ENCODE peak calls at places on chromosomes 4 and X, in seven cellular contexts. M is heart left ventricle; H is right lobe of liver; A is fibroblast of lung; Q is CD8-positive, alpha-beta T cell; F is heart right ventricle; P is upper lobe of right lung. T is an unnamed sample. For H3K27me3, the result is how much of the 10 kb centered on the place peaks cover.

GRCh38 chr4:23392860-23393458 is 496.9 kb downstream of the PPARGC1A start:
- DNase-seq in M (no peak), H (no peak), A (no peak), Q (no peak), F (no peak), P (no peak), T (no peak)

GRCh38 chrX:20418809-20419208 is 152.1 kb upstream of the RPS6KA3 start:
- DNase-seq in M (no peak), H (no peak), A (no peak), Q (no peak), F (no peak), P (no peak), T (no peak)

GRCh38 chrX:24515447-24515846 is 50.4 kb downstream of the PDK3 start:
- DNase-seq in M (no peak), H (no peak), A (peak), Q (no peak), F (no peak), P (no peak), T (no peak)

GRCh38 chr4:6971536-6972374 is 62.1 kb downstream of the TBC1D14 start:
- DNase-seq in M (no peak), H (no peak), A (no peak), Q (no peak), F (no peak), P (no peak), T (no peak)

GRCh38 chr4:47469951-47470350 is 6.4 kb upstream of the COMMD8 start:
- DNase-seq in M (no peak), H (no peak), A (peak), Q (no peak), F (no peak), P (no peak), T (no peak)

GRCh38 chr4:139242511-139243051 is 37.4 kb downstream of the MGARP start:
- DNase-seq in M (no peak), H (no peak), A (peak), Q (no peak), F (no peak), P (no peak), T (no peak)

GRCh38 chrX:14865201-14865600 is 7.7 kb downstream of the FANCB start:
- DNase-seq in M (no peak), H (no peak), A (peak), Q (no peak), F (no peak), P (no peak), T (no peak)

GRCh38 chr4:6595897-6596537 is 21.0 kb downstream of the MAN2B2 start:
- DNase-seq in M (no peak), H (no peak), A (no peak), Q (no peak), F (no peak), P (no peak), T (no peak)

GRCh38 chr4:124696182-124696581 is 16.4 kb downstream of the ANKRD50 start:
- DNase-seq in M (no peak), H (no peak), A (no peak), Q (no peak), F (no peak), P (no peak), T (no peak)

GRCh38 chr4:88060431-88060830 is 53.0 kb downstream of the PKD2 start:
- DNase-seq in M (no peak), H (no peak), A (peak), Q (no peak), F (no peak), P (no peak), T (no peak)

GRCh38 chr4:86977621-86978184 is 42.9 kb downstream of the AFF1 start:
- DNase-seq in M (no peak), H (no peak), A (peak), Q (no peak), F (no peak), P (no peak), T (no peak)

GRCh38 chr4:56976283-56976877 is 1.0 kb downstream of the NOA1 start:
- DNase-seq in M (no peak), H (peak), A (no peak), Q (no peak), F (no peak), P (peak), T (no peak)

GRCh38 chrX:154735695-154736393 is 15.0 kb downstream of the GAB3 start:
- DNase-seq in M (peak), H (no peak), A (peak), Q (no peak), F (peak), P (peak), T (peak)

GRCh38 chr4:188012546-188012945 is 17.0 kb downstream of the ZFP42 start:
- DNase-seq in M (no peak), H (no peak), A (no peak), Q (no peak), F (no peak), P (no peak), T (no peak)

GRCh38 chr4:182649698-182650477 is 267.3 kb downstream of the DCTD start:
- DNase-seq in M (no peak), H (no peak), A (peak), Q (no peak), F (no peak), P (no peak), T (no peak)

GRCh38 chr4:23904639-23905061 is 14.8 kb upstream of the PPARGC1A start:
- DNase-seq in M (no peak), H (no peak), A (peak), Q (no peak), F (no peak), P (no peak), T (peak)

GRCh38 chr4:14384824-14385223 is 617.5 kb upstream of the CPEB2 start:
- DNase-seq in M (no peak), H (no peak), A (no peak), Q (no peak), F (no peak), P (no peak), T (no peak)

GRCh38 chr4:152095701-152096070 is 334.9 kb upstream of the GATB start:
- DNase-seq in M (no peak), H (no peak), A (peak), Q (no peak), F (no peak), P (no peak), T (no peak)

GRCh38 chrX:154490021-154490413 is 412 bp downstream of the SLC10A3 start:
- DNase-seq in M (no peak), H (no peak), A (peak), Q (peak), F (peak), P (peak), T (no peak)

GRCh38 chrX:119007189-119007770 is 32.9 kb downstream of the LONRF3 start:
- DNase-seq in M (no peak), H (no peak), A (no peak), Q (no peak), F (no peak), P (no peak), T (no peak)

GRCh38 chrX:151870603-151871002 is 42.1 kb upstream of the MAGEA4 start:
- DNase-seq in M (no peak), H (no peak), A (peak), Q (no peak), F (no peak), P (no peak), T (no peak)

GRCh38 chrX:69504626-69505612 is 793 bp downstream of the NALF2 start:
- DNase-seq in M (no peak), H (no peak), A (no peak), Q (no peak), F (no peak), P (no peak), T (no peak)

GRCh38 chr4:23631255-23631950 is 258.4 kb downstream of the PPARGC1A start:
- DNase-seq in M (no peak), H (peak), A (no peak), Q (no peak), F (no peak), P (no peak), T (no peak)

GRCh38 chrX:68999351-68999750 is 165.9 kb downstream of the PJA1 start:
- DNase-seq in M (no peak), H (no peak), A (peak), Q (no peak), F (no peak), P (no peak), T (no peak)

GRCh38 chr4:100379583-100380105 is 138.2 kb downstream of the EMCN start:
- DNase-seq in M (peak), H (no peak), A (no peak), Q (no peak), F (no peak), P (no peak), T (no peak)

GRCh38 chr4:1265351-1265750 is 16.4 kb upstream of the CTBP1 start:
- DNase-seq in M (no peak), H (no peak), A (no peak), Q (no peak), F (no peak), P (no peak), T (no peak)

GRCh38 chr4:8169763-8170162 is 11.2 kb upstream of the ABLIM2 start:
- DNase-seq in M (no peak), H (no peak), A (no peak), Q (no peak), F (no peak), P (no peak), T (no peak)

GRCh38 chrX:44903107-44903506 is 30.1 kb downstream of the KDM6A start:
- DNase-seq in M (no peak), H (no peak), A (peak), Q (no peak), F (no peak), P (no peak), T (no peak)

GRCh38 chrX:6026980-6027379 is 201.7 kb downstream of the NLGN4X start:
- DNase-seq in M (no peak), H (no peak), A (peak), Q (no peak), F (no peak), P (no peak), T (no peak)

GRCh38 chr4:145380123-145380522 is 101.5 kb upstream of the SMAD1 start:
- DNase-seq in M (no peak), H (no peak), A (no peak), Q (no peak), F (no peak), P (no peak), T (no peak)

GRCh38 chrX:10617964-10618342 is 2.4 kb downstream of the MID1 start:
- DNase-seq in M (no peak), H (no peak), A (peak), Q (no peak), F (no peak), P (no peak), T (no peak)

GRCh38 chr4:1989533-1990347 is 19.0 kb downstream of the NELFA start:
- DNase-seq in M (no peak), H (peak), A (no peak), Q (no peak), F (no peak), P (peak), T (no peak)

GRCh38 chr4:66959207-66959606 is 586.1 kb downstream of the CENPC start:
- DNase-seq in M (no peak), H (no peak), A (no peak), Q (no peak), F (no peak), P (no peak), T (no peak)

GRCh38 chr4:6694177-6694901 is 661 bp downstream of the S100P start:
- DNase-seq in M (no peak), H (no peak), A (no peak), Q (peak), F (no peak), P (no peak), T (no peak)

GRCh38 chrX:113260474-113260873 is 419.8 kb upstream of the AMOT start:
- DNase-seq in M (no peak), H (no peak), A (no peak), Q (no peak), F (no peak), P (no peak), T (no peak)

GRCh38 chr4:5784960-5785611 is 74.1 kb downstream of the EVC start:
- DNase-seq in M (no peak), H (no peak), A (no peak), Q (no peak), F (no peak), P (peak), T (no peak)

GRCh38 chrX:74492720-74493201 is 71.5 kb downstream of the SLC16A2 start:
- DNase-seq in M (no peak), H (no peak), A (no peak), Q (no peak), F (no peak), P (no peak), T (no peak)

GRCh38 chrX:11619426-11619825 is 46.3 kb downstream of the ARHGAP6 start:
- DNase-seq in M (no peak), H (no peak), A (peak), Q (no peak), F (no peak), P (no peak), T (no peak)

GRCh38 chrX:152658302-152658701 is 20.6 kb downstream of the GABRQ start:
- DNase-seq in M (no peak), H (no peak), A (no peak), Q (no peak), F (no peak), P (no peak), T (no peak)

GRCh38 chrX:104742345-104742744 is 176.3 kb downstream of the IL1RAPL2 start:
- DNase-seq in M (no peak), H (no peak), A (peak), Q (no peak), F (no peak), P (no peak), T (no peak)
- TF ChIP-seq CTCF in M (no peak), H (no peak), A (no peak), Q (no peak), F (no peak), P (no peak), T (no peak)

GRCh38 chr4:80045831-80046230 is 27.2 kb downstream of the ANTXR2 start:
- DNase-seq in M (no peak), H (no peak), A (peak), Q (no peak), F (no peak), P (no peak), T (no peak)

GRCh38 chr4:80042821-80043220 is 30.2 kb downstream of the ANTXR2 start:
- DNase-seq in M (no peak), H (no peak), A (no peak), Q (no peak), F (no peak), P (no peak), T (no peak)

GRCh38 chr4:80049402-80049801 is 23.6 kb downstream of the ANTXR2 start:
- DNase-seq in M (no peak), H (no peak), A (no peak), Q (no peak), F (no peak), P (no peak), T (no peak)

GRCh38 chr4:80037864-80038263 is 35.2 kb downstream of the ANTXR2 start:
- DNase-seq in M (no peak), H (no peak), A (no peak), Q (no peak), F (no peak), P (no peak), T (no peak)

DNA sequence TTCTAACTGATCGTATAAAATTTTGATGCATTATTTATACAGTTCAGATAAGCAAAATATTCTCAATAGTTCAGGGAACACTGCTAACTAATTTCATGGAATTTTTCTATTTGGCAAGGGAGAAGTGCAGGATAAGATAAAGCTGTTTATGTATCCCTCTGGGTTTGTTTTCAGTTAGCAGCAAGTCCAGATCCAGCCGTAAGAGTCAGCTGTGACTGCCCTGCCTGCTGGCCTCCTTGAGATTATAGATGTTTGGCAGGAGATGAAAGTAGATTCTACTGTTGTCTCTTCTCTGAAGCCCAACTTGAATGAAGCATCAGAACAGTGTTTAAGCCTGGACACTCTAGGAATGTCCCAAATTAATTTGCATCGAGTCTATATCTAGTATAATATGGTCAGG is 29.5 kb downstream of the ANTXR2 start:
- DNase-seq in M (peak), H (no peak), A (peak), Q (no peak), F (no peak), P (no peak), T (no peak)
- H3K27ac ChIP-seq in M (no peak), H (no peak), A (no peak), Q (no peak), F (peak), P (no peak), T (no peak)

DNA sequence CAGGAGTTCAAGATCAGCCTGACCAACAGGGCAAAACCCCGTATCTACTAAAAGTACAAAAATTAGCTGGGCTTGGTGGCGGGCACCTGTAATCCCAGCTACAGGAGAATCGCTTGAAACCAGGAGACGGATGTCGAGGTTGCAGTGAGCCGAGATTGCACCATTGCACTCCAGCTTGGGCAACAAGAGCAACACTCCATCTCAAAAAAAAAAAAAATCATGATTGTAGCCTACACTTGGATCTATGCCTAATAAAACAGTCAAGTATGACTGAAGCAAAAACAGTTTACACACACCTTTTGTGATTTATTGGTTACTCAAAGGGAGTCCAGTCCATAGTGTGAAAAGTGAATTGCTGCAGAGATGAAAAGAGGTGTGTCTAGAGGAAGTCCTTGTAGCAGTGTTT is 34.7 kb upstream of the TASL start:
- DNase-seq in M (no peak), H (no peak), A (no peak), Q (no peak), F (no peak), P (peak), T (peak)
- H3K27me3 ChIP-seq in M (under half), H (under half), A (under half), Q (under half), F (under half), P (under half), T (under half)

DNA sequence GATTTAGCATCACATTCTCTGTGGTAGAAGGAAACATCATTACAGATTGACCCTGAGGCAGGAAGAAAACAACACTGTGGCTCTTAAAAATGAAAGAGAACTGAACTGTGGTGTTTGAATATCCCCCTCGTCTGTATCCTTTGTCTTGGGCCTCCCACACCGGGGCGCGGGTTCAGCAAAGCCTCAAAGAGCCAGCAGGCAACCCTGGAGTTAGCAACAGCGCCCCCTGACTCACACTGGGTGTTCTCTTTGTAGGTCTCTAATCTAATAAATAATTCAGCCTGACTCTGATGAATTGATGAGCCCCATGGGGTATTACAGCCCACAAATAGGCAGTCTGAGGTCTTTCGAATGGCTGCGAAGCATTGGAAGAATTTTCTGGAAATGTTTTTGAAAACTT is 46.1 kb upstream of the CTSO start:
- DNase-seq in M (peak), H (no peak), A (peak), Q (no peak), F (peak), P (no peak), T (no peak)
- TF ChIP-seq CTCF in M (no peak), H (peak), A (no peak), Q (no peak), F (no peak), P (no peak), T (no peak)

DNA sequence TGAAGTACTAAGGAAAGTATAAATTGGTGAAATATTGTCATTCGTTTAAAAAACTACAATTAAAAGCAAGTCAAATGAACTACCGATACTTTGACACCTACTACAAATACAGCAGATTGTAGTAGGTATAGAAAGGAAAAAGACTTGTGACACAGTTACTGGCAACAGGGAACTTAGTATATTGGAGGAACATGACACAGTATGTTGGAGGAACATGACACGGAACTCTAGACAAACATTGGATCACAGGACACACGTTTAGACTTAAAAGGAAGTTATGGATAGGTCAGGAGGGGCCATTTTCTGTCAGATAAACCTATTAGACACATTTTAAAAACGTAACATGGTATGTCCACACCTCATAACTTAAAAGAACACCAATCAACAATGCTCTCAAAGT is 132.5 kb downstream of the APBB2 start:
- DNase-seq in M (no peak), H (no peak), A (no peak), Q (no peak), F (no peak), P (no peak), T (no peak)
- H3K27ac ChIP-seq in M (no peak), H (no peak), A (no peak), Q (no peak), F (no peak), P (no peak), T (no peak)

GRCh38 chr4:11670304-11670703 is 241.6 kb upstream of the HS3ST1 start:
- DNase-seq in M (no peak), H (no peak), A (no peak), Q (no peak), F (no peak), P (no peak), T (no peak)
- H3K27me3 ChIP-seq in M (under half), H (under half), A (under half), Q (under half), F (under half), P (under half), T (under half)

DNA sequence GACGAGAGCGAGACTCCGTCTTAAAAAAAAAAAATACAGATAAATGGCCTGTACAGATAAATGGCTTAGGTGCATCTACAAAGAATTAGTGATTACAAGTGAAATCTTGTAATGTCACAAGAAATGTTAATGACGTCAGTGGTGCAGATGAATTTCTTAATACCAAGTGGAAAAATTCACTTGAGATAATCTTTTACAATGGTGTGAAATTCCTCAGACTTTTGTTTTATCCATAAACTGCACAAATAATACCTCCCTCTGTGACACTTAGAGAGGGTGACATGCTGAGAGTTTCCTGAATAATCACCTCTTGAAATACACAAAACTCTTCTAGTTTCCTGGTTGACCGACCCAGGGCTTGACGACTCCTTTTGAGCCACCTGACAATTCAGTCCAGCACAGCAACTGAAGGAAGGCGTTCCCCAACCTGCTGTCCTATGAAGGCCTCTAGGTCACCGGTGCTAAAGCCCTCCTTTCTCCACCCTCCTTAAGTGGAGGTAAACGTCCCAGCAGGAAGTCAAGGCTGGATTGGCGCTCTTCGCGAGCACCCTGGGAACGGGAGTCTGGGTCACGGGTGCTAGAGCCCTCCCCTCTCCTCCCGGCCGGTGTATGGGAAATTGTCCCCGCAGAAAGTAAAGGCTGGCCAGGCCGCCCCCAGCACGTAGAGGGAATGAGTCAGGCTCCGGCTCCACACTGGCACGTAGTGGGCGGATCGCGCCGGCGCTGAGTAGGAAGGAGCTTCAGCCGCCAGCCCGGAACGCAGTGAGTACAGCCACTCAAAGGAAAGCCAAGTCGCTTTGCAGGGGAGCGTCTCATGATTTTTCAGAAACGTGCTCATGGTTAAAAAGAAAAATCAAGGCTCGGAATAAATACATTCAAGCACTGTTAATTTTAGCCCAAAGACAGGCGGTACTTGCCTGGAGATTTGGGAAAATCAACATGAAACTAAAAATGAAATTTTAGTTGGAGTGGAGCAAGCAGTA is at the start of gene TMEM144:
- DNase-seq in M (peak), H (peak), A (peak), Q (no peak), F (peak), P (peak), T (peak)
- TF ChIP-seq CTCF in M (peak), H (no peak), A (no peak), Q (no peak), F (peak), P (no peak), T (peak)